ENCODE peak calls at places on chromosomes 2 and 18, in five cellular contexts. S, Y, T, V and C are unnamed samples.

GRCh38 chr2:68436270-68436669 is 30.8 kb downstream of the FBXO48 start:
- DNase-seq in T (no peak), S (no peak), Y (no peak), V (no peak), C (no peak)

GRCh38 chr18:79819064-79819725 is 21.5 kb downstream of the KCNG2 start:
- DNase-seq in T (no peak), V (no peak), S (no peak), Y (peak; percentile 5), C (no peak)

GRCh38 chr2:241309684-241310117 is 5.8 kb downstream of the HDLBP start:
- DNase-seq in V (peak; percentile 69), S (no peak), Y (peak; percentile 38), T (peak; percentile 26), C (peak; percentile 66)

GRCh38 chr2:197042613-197043248 is 116.2 kb upstream of the PGAP1 start:
- DNase-seq in V (no peak), S (no peak), T (no peak), Y (no peak), C (no peak)

GRCh38 chr2:199572571-199572970 is 114.8 kb upstream of the SATB2 start:
- DNase-seq in T (no peak), S (no peak), V (no peak), Y (no peak), C (no peak)

GRCh38 chr2:119480718-119481142 is 43.6 kb downstream of the SCTR start:
- DNase-seq in T (no peak), Y (peak; percentile 48), S (no peak), V (no peak), C (no peak)

GRCh38 chr2:86003967-86004366 is 101.7 kb downstream of the POLR1A start:
- DNase-seq in S (no peak), T (no peak), Y (no peak), V (peak; percentile 26), C (no peak)

GRCh38 chr18:63446266-63446665 is 24.0 kb upstream of the VPS4B start:
- DNase-seq in S (no peak), Y (no peak), T (no peak), V (no peak), C (no peak)

GRCh38 chr18:11029021-11029420 is 120.3 kb downstream of the PIEZO2 start:
- DNase-seq in Y (no peak), V (no peak), T (no peak), S (no peak), C (no peak)

GRCh38 chr2:144519934-144520717 is at the start of gene ZEB2:
- DNase-seq in V (peak; percentile 81), S (peak; percentile 49), T (peak; percentile 99), Y (no peak), C (peak; percentile 88)

GRCh38 chr2:109513749-109514588 is 99.8 kb downstream of the SEPTIN10 start:
- DNase-seq in T (peak; percentile 93), S (no peak), Y (no peak), V (no peak), C (peak; percentile 83)

GRCh38 chr18:306608-307255 is 38.9 kb upstream of the THOC1 start:
- DNase-seq in Y (no peak), T (no peak), S (no peak), V (no peak), C (no peak)

GRCh38 chr2:1677833-1678165 is 66.5 kb downstream of the PXDN start:
- DNase-seq in T (no peak), V (no peak), Y (no peak), S (no peak), C (no peak)

GRCh38 chr18:6605115-6605869 is 124.2 kb upstream of the ARHGAP28 start:
- DNase-seq in V (no peak), Y (no peak), T (peak; percentile 76), S (no peak), C (no peak)

GRCh38 chr18:57843403-57843802 is 40.3 kb upstream of the ATP8B1 start:
- DNase-seq in T (no peak), Y (no peak), V (no peak), S (no peak), C (no peak)

GRCh38 chr18:4391859-4392258 is 63.2 kb downstream of the DLGAP1 start:
- DNase-seq in Y (no peak), V (peak; percentile 8), T (no peak), S (no peak), C (no peak)

GRCh38 chr2:9630001-9630749 is 622 bp downstream of the YWHAQ start:
- DNase-seq in S (peak; percentile 56), V (peak; percentile 82), Y (peak; percentile 76), T (peak; percentile 67), C (peak; percentile 71)

GRCh38 chr2:11750917-11751316 is 4.5 kb downstream of the LPIN1 start:
- DNase-seq in T (no peak), Y (no peak), V (peak; percentile 21), S (peak; percentile 91), C (no peak)

GRCh38 chr18:58241877-58242276 is 197.9 kb downstream of the NEDD4L start:
- DNase-seq in V (no peak), T (peak; percentile 81), Y (no peak), S (no peak), C (peak; percentile 86)

DNA sequence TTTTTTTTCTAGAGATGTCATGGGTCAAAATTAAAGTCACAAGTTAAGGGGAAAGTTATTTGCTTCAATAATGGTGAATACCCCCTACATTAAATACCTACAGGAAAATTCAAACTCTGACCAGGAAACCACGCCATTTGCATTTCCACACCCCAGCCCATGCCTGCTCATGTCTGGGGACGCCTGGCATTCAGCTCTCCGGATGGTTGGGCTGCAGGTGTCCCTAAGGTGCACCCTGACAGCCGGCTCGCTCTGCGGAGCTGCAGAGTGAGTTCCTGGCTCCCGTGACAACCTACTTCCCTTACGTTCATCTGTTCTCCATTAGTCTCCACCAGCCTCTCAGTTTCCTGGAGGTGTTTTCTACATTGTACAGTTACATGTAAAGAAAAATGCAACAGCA is 122.7 kb upstream of the RIOK3 start:
- DNase-seq in Y (no peak), V (peak; percentile 54), T (no peak), S (no peak), C (no peak)
- H3K4me3 ChIP-seq in Y (no peak overlapping the region), V (no peak overlapping the region), T (no peak overlapping the region), S (peak overlapping the region; percentile 39), C (no peak overlapping the region)

DNA sequence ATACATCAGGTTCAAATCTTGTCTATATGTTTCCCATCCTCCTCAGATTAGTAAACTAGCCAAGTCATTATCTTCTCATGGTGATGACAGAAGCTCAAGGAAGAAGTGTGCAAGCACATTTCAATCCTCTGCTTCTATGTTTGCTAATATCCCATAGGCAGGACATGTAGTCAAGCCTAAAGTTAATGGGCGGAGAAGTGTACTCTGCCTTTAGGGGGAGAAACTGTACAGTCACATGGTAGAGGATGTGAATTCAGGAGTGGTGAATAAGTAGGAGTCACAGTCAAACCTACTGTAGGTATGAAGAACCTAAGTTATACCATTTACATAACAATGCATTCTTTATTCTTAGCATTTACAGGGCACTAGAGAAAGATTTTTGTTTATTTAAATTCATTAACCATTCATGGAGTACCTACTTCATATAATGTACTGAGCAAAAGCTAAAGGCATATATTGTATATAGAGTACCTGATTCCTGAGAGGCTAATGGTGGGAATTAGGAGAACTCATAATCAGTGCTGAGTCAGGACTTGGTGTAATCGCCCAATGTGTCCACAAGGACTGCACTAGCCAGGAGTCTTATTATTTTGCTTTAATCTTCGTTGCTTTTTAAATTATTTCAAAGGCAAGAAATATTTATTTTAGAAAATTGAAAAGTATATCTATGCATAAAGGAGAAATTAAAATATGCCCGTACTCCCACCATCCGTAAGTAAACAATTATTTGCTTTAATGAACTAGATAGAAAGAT is 394.3 kb upstream of the ETAA1 start:
- DNase-seq in Y (no peak), T (no peak), S (no peak), V (no peak), C (no peak)
- TF ChIP-seq CTCF in Y (no peak), T (no peak), S (no peak), V (no peak), C (peak; percentile 18)

GRCh38 chr2:46416280-46416679 is 63.1 kb upstream of the TMEM247 start:
- DNase-seq in T (no peak), V (no peak), S (no peak), Y (no peak), C (no peak)
- H3K4me3 ChIP-seq in T (no peak overlapping the region), V (no peak overlapping the region), S (no peak overlapping the region), Y (no peak overlapping the region), C (no peak overlapping the region)

DNA sequence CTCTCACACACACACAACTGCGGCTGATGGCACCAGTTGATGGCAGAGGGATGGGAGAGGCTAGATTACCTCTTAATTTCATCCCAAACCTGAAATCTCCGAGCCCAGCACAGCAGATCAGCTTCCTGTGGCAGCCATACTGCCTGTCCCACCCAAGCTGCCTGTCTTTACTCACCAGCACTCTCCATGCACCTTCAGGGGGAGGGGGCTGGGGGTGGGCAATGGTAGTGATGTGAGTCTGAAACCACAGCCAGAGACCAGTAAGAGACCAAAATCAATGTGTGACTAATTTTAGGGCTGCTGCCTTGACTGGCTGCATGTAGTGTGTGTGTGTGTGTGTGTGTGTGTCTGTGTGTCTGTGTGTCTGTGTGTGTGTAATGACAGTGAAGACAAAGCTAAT is 11.6 kb upstream of the TEX261 start:
- DNase-seq in S (no peak), Y (no peak), T (no peak), V (no peak), C (no peak)
- TF ChIP-seq CTCF in S (no peak), Y (no peak), T (no peak), V (no peak), C (no peak)

GRCh38 chr2:55277310-55277709 is 8.3 kb upstream of the MTIF2 start:
- DNase-seq in V (no peak), S (no peak), Y (no peak), T (no peak), C (no peak)

GRCh38 chr2:55282110-55282917 is 13.3 kb upstream of the MTIF2 start:
- DNase-seq in Y (peak; percentile 92), V (peak; percentile 89), S (peak; percentile 43), T (peak; percentile 82), C (peak; percentile 82)

DNA sequence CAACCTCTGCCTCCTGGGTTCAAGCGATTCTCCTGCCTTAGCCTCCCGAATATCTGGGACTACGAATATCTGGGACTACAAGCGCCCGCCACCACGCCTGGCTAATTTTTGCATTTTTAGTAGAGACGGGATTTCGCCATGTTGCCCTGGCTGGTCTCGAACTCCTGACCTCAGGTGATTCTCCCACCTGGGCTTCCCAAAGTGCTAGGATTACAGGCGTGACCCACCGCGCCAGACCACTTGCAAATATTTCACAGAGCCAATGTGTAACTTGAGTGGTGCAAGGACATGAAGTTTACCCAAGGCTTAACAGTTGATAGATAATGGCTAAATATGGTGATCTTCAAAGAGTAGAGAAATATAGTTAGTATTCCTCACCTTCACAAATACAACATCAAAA is 14.1 kb upstream of the MTIF2 start:
- DNase-seq in Y (no peak), V (no peak), S (no peak), T (no peak), C (no peak)
- H3K4me3 ChIP-seq in Y (peak overlapping the region; percentile 76), V (no peak overlapping the region), S (peak overlapping the region; percentile 70), T (no peak overlapping the region), C (no peak overlapping the region)